ENCODE peak calls at places on chromosomes 12 and 14, in nine cellular contexts. G is brain microvascular endothelial cell; B is fibroblast of mammary gland; T is aorta; O is CD8-positive, alpha-beta memory T cell; C is AG10803; Z is ovary; K is AG09309; M is endodermal cell. V is an unnamed sample.
A peak's percentile ranks its signal among the peaks of the same experiment; 100 is the strongest.

GRCh38 chr14:67503331-67503730 is 14.8 kb upstream of the TMEM229B start:
- DNase-seq in G (no peak), B (no peak), T (no peak), O (no peak), C (no peak), Z (no peak), K (no peak), M (no peak), V (no peak)

GRCh38 chr12:20631711-20632110 is 63.4 kb upstream of the SLCO1C1 start:
- DNase-seq in G (no peak), B (peak; percentile 44), T (no peak), O (no peak), C (peak; percentile 69), Z (no peak), K (peak; percentile 92), M (no peak), V (no peak)

GRCh38 chr12:62934799-62935674 is at the start of gene PPM1H:
- DNase-seq in G (peak; percentile 29), B (peak; percentile 2), T (peak; percentile 76), O (no peak), C (peak; percentile 16), Z (peak; percentile 79), K (no peak), M (peak; percentile 100), V (peak; percentile 79)

GRCh38 chr12:109863961-109864712 is 16.2 kb downstream of the GLTP start:
- DNase-seq in G (peak; percentile 8), B (peak; percentile 17), T (no peak), O (no peak), C (peak; percentile 51), Z (no peak), K (no peak), M (no peak), V (no peak)

GRCh38 chr12:76945867-76946266 is 67.0 kb upstream of the CSRP2 start:
- DNase-seq in G (no peak), B (peak; percentile 29), T (no peak), O (no peak), C (no peak), Z (no peak), K (no peak), M (no peak), V (no peak)

GRCh38 chr12:26614217-26614616 is 218.8 kb downstream of the ITPR2 start:
- DNase-seq in G (no peak), B (peak; percentile 35), T (no peak), O (no peak), C (peak; percentile 37), Z (peak; percentile 51), K (no peak), M (peak; percentile 84), V (peak; percentile 17)

GRCh38 chr14:71720978-71721624 is 211.1 kb upstream of the RGS6 start:
- DNase-seq in G (peak; percentile 82), B (peak; percentile 87), T (no peak), O (no peak), C (peak; percentile 85), Z (no peak), K (no peak), M (peak; percentile 89), V (peak; percentile 36)

GRCh38 chr14:102323102-102323501 is 3.6 kb downstream of the ZNF839 start:
- DNase-seq in G (peak; percentile 79), B (peak; percentile 90), T (no peak), O (peak; percentile 27), C (peak; percentile 88), Z (peak; percentile 66), K (peak; percentile 77), M (peak; percentile 84), V (no peak)

GRCh38 chr12:119940881-119941280 is 48.2 kb upstream of the BICDL1 start:
- DNase-seq in G (peak; percentile 63), B (peak; percentile 88), T (no peak), O (no peak), C (peak; percentile 21), Z (no peak), K (peak; percentile 13), M (no peak), V (no peak)

GRCh38 chr12:12722351-12723146 is 5.4 kb downstream of the CDKN1B start:
- DNase-seq in G (no peak), B (peak; percentile 56), T (no peak), O (peak; percentile 34), C (no peak), Z (no peak), K (no peak), M (peak; percentile 0), V (no peak)

GRCh38 chr14:35107866-35108265 is 13.9 kb downstream of the PPP2R3C start:
- DNase-seq in G (no peak), B (no peak), T (no peak), O (no peak), C (no peak), Z (no peak), K (no peak), M (no peak), V (no peak)

GRCh38 chr12:6326316-6326959 is 15.4 kb downstream of the TNFRSF1A start:
- DNase-seq in G (peak; percentile 44), B (peak; percentile 75), T (peak; percentile 52), O (no peak), C (peak; percentile 71), Z (peak; percentile 77), K (no peak), M (peak; percentile 93), V (no peak)

GRCh38 chr12:3178671-3179413 is 101.7 kb downstream of the TSPAN9 start:
- DNase-seq in G (no peak), B (no peak), T (peak; percentile 27), O (no peak), C (no peak), Z (no peak), K (no peak), M (peak; percentile 51), V (no peak)

GRCh38 chr12:114670257-114670955 is 13.6 kb downstream of the TBX3 start:
- DNase-seq in G (no peak), B (no peak), T (no peak), O (no peak), C (no peak), Z (no peak), K (no peak), M (no peak), V (peak; percentile 3)

GRCh38 chr14:99578541-99579044 is 25.4 kb downstream of the CCDC85C start:
- DNase-seq in G (no peak), B (no peak), T (no peak), O (no peak), C (no peak), Z (no peak), K (no peak), M (no peak), V (no peak)
- H3K4me3 ChIP-seq in G (no peak overlapping the region), B (no peak overlapping the region), T (no peak overlapping the region), O (no peak overlapping the region), C (no peak overlapping the region), Z (no peak overlapping the region), K (no peak overlapping the region), M (no peak overlapping the region), V (no peak overlapping the region)

DNA sequence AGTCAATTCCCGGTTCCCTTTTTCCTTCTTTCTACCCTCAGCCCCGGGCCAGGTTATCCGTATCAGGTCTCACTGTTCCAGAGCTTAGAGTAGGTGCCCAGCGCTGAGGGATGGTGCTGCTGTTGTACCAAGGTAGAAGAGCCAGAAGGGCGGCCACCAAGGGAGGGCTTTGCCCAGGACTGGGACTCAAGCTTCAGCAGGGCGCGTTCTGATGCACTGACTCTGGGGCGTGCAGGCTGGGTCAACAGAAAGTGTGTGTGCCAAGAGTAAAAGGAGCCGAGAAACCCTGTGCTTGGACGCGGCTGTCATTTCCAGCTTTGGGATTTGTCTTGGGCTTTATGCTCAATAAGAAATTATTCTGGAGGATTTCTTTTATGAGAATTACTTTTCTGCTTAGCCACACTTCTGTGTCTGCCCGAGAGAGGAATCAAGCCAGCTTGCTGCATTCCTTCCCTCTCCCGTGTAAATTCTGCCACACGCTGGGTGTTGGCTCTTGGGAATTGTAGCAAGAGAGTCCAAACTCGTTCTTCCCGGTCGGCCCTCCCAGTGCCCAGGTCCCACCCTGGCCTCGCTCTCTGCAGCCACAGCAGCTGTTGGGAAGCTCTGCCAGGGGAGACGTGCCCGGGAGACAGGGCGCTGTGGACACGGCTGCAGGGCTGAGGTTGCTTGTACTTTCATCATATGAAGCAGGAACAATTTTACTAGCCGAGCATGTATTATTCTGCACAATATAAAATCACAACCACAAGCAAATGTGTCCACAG is 98.0 kb downstream of the FBXL14 start:
- DNase-seq in G (no peak), B (no peak), T (peak; percentile 74), O (no peak), C (peak; percentile 89), Z (no peak), K (no peak), M (peak; percentile 52), V (no peak)
- H3K4me3 ChIP-seq in G (no peak overlapping the region), B (no peak overlapping the region), T (peak overlapping the region; percentile 22), O (no peak overlapping the region), C (peak overlapping the region; percentile 43), Z (peak overlapping the region; percentile 10), K (peak overlapping the region; percentile 17), M (no peak overlapping the region), V (no peak overlapping the region)

GRCh38 chr14:103604620-103605019 is 24.4 kb upstream of the KLC1 start:
- DNase-seq in G (no peak), B (no peak), T (no peak), O (no peak), C (no peak), Z (no peak), K (no peak), M (no peak), V (no peak)

GRCh38 chr14:103607039-103607668 is 21.9 kb upstream of the KLC1 start:
- DNase-seq in G (peak; percentile 78), B (peak; percentile 93), T (peak; percentile 88), O (peak; percentile 60), C (peak; percentile 95), Z (peak; percentile 65), K (peak; percentile 72), M (peak; percentile 65), V (no peak)

GRCh38 chr14:103611215-103611614 is 17.8 kb upstream of the KLC1 start:
- DNase-seq in G (no peak), B (no peak), T (no peak), O (no peak), C (no peak), Z (no peak), K (no peak), M (no peak), V (no peak)

GRCh38 chr14:103613517-103613916 is 15.5 kb upstream of the KLC1 start:
- DNase-seq in G (no peak), B (peak; percentile 35), T (no peak), O (no peak), C (no peak), Z (no peak), K (no peak), M (no peak), V (no peak)

GRCh38 chr14:103607822-103608221 is 21.2 kb upstream of the KLC1 start:
- DNase-seq in G (no peak), B (no peak), T (no peak), O (no peak), C (no peak), Z (no peak), K (no peak), M (no peak), V (no peak)
- H3K4me3 ChIP-seq in G (no peak overlapping the region), B (no peak overlapping the region), T (no peak overlapping the region), O (peak overlapping the region; percentile 36), C (no peak overlapping the region), Z (no peak overlapping the region), K (no peak overlapping the region), M (no peak overlapping the region), V (no peak overlapping the region)

DNA sequence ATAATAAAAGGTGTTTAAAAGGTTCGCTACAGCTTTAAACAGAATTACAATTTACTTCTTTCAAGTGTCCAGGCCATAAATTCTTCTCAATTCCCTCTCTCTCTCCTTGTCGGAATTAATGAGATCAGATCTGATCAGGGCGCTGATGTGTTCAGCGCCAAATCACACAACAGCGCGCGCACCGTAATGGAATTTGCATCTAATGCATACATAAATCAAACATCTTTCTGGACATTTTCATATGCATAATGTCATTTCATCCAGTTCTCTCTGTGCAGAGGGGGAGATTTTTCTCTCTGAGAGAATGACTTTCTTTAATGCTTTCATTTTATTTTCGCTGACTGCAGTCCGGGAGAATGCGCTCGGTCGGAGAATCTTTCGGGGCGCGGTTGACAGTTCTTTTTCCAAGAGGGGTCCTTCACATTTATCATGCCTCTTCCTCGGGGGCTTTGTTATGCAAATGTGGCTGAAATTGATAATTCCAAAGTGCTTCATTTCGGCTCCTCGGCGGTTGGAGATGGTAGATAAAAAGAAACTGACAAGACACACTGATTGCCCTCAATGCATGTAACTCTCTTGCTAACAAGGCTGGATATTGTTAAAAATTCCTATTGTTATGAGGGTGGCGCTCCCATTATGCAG is 615.9 kb downstream of the VRK1 start:
- DNase-seq in G (no peak), B (no peak), T (no peak), O (no peak), C (no peak), Z (no peak), K (no peak), M (peak; percentile 35), V (no peak)
- H3K4me3 ChIP-seq in G (no peak overlapping the region), B (no peak overlapping the region), T (no peak overlapping the region), O (peak overlapping the region; percentile 46), C (peak overlapping the region; percentile 45), Z (no peak overlapping the region), K (no peak overlapping the region), M (peak overlapping the region; percentile 68), V (no peak overlapping the region)

V was measured in neuronal stem cell.